ENCODE peak calls at places on chromosomes 6 and 20, in four cellular contexts. I is endothelial cell, B is AG09319, V is hepatocyte. L is an unnamed sample.

GRCh38 chr6:125393449-125393858 is 91.7 kb upstream of the HDDC2 start:
- DNase-seq in I (no peak), B (no peak), V (no peak), L (no peak)

GRCh38 chr20:25042531-25043498 is 15.1 kb downstream of the ACSS1 start:
- DNase-seq in I (peak), B (no peak), V (no peak), L (peak)

GRCh38 chr20:63090682-63091571 is 84.2 kb upstream of the BHLHE23 start:
- DNase-seq in I (no peak), B (no peak), V (no peak), L (no peak)

GRCh38 chr6:161882196-161882595 is 608.3 kb upstream of the AGPAT4 start:
- DNase-seq in I (no peak), B (no peak), V (no peak), L (no peak)

GRCh38 chr20:43603124-43603523 is 12.4 kb downstream of the IFT52 start:
- DNase-seq in I (no peak), B (no peak), V (no peak), L (no peak)

GRCh38 chr6:26183581-26184408 is 96.6 kb downstream of the HFE start:
- DNase-seq in I (peak), B (peak), V (peak), L (peak)

GRCh38 chr20:34578521-34579147 is 20.1 kb downstream of the MAP1LC3A start:
- DNase-seq in I (no peak), B (no peak), V (no peak), L (no peak)

GRCh38 chr20:32702706-32703425 is 29.1 kb upstream of the C20orf203 start:
- DNase-seq in I (no peak), B (no peak), V (no peak), L (no peak)

GRCh38 chr20:2688041-2688591 is 4.5 kb upstream of the EBF4 start:
- DNase-seq in I (peak), B (no peak), V (peak), L (peak)

GRCh38 chr6:26568601-26569432 is 27.9 kb upstream of the ABT1 start:
- DNase-seq in I (peak), B (peak), V (peak), L (peak)

GRCh38 chr6:161169690-161170089 is 104.2 kb downstream of the AGPAT4 start:
- DNase-seq in I (no peak), B (peak), V (peak), L (no peak)

GRCh38 chr6:135115411-135116293 is 61.0 kb upstream of the HBS1L start:
- DNase-seq in I (no peak), B (no peak), V (no peak), L (no peak)

GRCh38 chr6:44665683-44666082 is 278.2 kb downstream of the CDC5L start:
- DNase-seq in I (no peak), B (no peak), V (no peak), L (no peak)

GRCh38 chr20:63517376-63518309 is 2.9 kb upstream of the PPDPF start:
- DNase-seq in I (no peak), B (no peak), V (no peak), L (no peak)

GRCh38 chr6:88611721-88612120 is 351.7 kb downstream of the RNGTT start:
- DNase-seq in I (no peak), B (no peak), V (no peak), L (no peak)

GRCh38 chr6:53436904-53437303 is 88.2 kb upstream of the ELOVL5 start:
- DNase-seq in I (no peak), B (no peak), V (peak), L (no peak)

GRCh38 chr6:143234686-143235085 is 174.0 kb downstream of the AIG1 start:
- DNase-seq in I (no peak), B (no peak), V (no peak), L (no peak)

GRCh38 chr6:30752164-30752927 is 8.0 kb upstream of the IER3 start:
- DNase-seq in I (no peak), B (peak), V (peak), L (no peak)

GRCh38 chr20:59625214-59625922 is 21.0 kb downstream of the PHACTR3 start:
- DNase-seq in I (no peak), B (no peak), V (no peak), L (no peak)

GRCh38 chr6:89081129-89081422 is 525 bp downstream of the PNRC1 start:
- DNase-seq in I (no peak), B (no peak), V (no peak), L (no peak)

GRCh38 chr6:131950767-131951575 is at the start of gene CCN2:
- DNase-seq in I (peak), B (peak), V (peak), L (peak)

GRCh38 chr6:154319231-154319858 is 37.3 kb downstream of the IPCEF1 start:
- DNase-seq in I (no peak), B (peak), V (peak), L (no peak)

GRCh38 chr20:33846291-33846916 is 35.3 kb downstream of the CHMP4B start:
- DNase-seq in I (no peak), B (no peak), V (no peak), L (no peak)

GRCh38 chr6:71138416-71138815 is 150.2 kb upstream of the OGFRL1 start:
- DNase-seq in I (no peak), B (no peak), V (no peak), L (no peak)

GRCh38 chr6:169201985-169202384 is 51.7 kb downstream of the THBS2 start:
- DNase-seq in I (no peak), B (no peak), V (no peak), L (no peak)

GRCh38 chr6:80161438-80161837 is 55.0 kb downstream of the BCKDHB start:
- DNase-seq in I (no peak), B (no peak), V (no peak), L (no peak)

GRCh38 chr6:110543106-110543505 is 66.7 kb upstream of the SLC22A16 start:
- DNase-seq in I (no peak), B (no peak), V (no peak), L (no peak)

GRCh38 chr6:8170245-8170644 is 67.9 kb upstream of the EEF1E1 start:
- DNase-seq in I (no peak), B (no peak), V (no peak), L (no peak)

GRCh38 chr6:100269189-100269588 is 195.5 kb downstream of the SIM1 start:
- DNase-seq in I (no peak), B (no peak), V (no peak), L (no peak)

GRCh38 chr20:327041-327945 is 1.9 kb downstream of the SOX12 start:
- DNase-seq in I (peak), B (peak), V (peak), L (peak)

GRCh38 chr20:325889-326644 is 715 bp downstream of the SOX12 start:
- DNase-seq in I (peak), B (no peak), V (peak), L (peak)

GRCh38 chr20:326645-327031 is 1.3 kb downstream of the SOX12 start:
- DNase-seq in I (peak), B (no peak), V (peak), L (no peak)

GRCh38 chr20:325043-325888 is at the start of gene SOX12:
- DNase-seq in I (peak), B (no peak), V (peak), L (peak)

DNA sequence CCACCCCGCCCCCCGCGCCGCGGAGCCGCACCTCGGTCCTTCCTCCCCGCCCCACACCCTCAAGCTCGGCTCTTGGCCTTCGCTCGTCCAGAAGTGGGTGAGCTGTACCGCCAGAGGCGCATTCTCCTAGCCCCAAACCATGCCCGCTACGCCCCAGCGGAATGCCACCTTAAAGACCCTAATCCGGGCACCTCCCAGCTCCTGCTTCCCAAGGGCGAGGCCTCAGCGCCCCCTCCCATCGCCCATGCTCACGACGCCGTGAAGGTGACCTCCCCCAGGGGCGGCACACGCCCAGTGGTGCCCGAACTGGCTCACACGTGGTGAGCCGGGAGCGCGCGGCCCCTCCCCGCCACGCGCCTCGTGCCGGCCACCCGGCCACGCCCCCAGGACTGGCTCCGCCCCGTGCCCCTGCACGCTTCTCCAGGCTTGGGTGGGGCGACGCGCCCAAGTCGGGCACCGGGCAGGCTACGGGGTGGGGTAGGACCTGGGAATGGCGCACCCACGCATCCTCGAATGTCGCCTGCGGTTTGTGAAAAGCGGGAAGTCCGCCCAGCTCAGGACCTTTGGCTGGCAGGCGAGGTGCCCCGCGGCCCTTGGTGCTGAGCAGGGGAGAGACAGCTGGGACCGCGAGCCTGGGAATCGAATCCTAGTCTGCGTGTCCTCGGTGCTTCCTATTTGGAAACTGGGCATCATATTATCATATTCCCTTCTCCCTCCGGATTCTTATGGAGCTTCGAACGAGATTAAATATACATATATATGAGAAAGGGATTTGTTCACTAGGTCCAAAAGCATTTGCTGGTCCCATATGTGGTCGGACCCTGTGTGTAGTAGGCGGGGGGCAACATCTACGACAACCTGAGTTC is 942 bp upstream of the SOX12 start:
- DNase-seq in I (peak), B (no peak), V (peak), L (peak)
- TF ChIP-seq CTCF in I (peak), B (peak), V (peak), L (peak)

DNA sequence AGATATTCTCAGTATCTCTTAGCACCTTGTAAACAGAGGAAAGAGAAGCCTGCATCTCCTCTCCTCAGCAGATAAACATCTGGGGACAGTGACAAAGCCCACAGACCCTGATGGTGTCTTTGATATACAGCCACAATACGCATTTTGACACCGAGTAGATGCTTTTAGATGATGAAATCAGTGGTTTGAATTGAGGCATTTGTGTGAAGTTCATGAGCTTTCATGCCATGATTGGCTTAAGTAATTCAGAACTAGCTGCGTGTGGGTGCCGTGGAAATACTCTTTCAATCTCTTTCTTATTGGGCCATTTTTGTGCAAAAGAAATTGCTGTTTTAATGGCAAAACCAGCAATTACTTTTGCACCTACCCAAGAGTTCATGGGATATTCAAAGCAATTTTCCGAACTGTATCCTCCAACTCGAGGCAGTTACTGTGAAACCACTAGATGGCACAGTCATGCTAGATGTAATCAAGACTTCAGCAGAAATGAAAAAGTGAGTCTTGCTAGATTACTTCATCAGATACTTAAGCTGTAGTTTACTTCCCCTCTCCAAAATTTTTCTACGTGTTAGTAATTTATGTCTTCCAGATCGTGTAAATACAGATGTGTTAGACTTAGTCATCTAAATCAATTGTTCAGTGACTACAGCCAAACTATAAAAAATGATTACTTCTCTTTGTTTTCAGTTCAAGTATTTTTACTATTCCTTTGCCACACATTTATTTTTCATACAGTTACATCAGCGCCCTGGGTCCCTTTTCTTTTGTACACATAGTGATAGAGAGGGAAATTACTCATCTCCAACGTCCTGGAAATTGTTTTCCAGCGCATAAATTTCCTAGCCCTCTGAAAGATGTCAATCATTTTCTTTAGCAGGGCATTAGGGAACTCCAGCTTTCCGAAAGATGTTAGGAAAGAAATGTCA is 49.4 kb downstream of the IYD start:
- DNase-seq in I (peak), B (peak), V (peak), L (peak)
- TF ChIP-seq CTCF in I (peak), B (peak), V (peak), L (peak)

GRCh38 chr20:11697055-11697454 is 220.6 kb upstream of the BTBD3 start:
- DNase-seq in I (no peak), B (no peak), V (peak), L (no peak)

GRCh38 chr20:11691766-11692165 is 225.9 kb upstream of the BTBD3 start:
- DNase-seq in I (no peak), B (no peak), V (no peak), L (no peak)

GRCh38 chr20:11697646-11698045 is 220.0 kb upstream of the BTBD3 start:
- DNase-seq in I (no peak), B (no peak), V (no peak), L (no peak)

GRCh38 chr20:11692567-11692966 is 225.1 kb upstream of the BTBD3 start:
- DNase-seq in I (no peak), B (no peak), V (no peak), L (no peak)

GRCh38 chr20:11694467-11694866 is 223.2 kb upstream of the BTBD3 start:
- DNase-seq in I (no peak), B (no peak), V (no peak), L (no peak)
- TF ChIP-seq CTCF in I (no peak), B (no peak), V (no peak), L (no peak)

DNA sequence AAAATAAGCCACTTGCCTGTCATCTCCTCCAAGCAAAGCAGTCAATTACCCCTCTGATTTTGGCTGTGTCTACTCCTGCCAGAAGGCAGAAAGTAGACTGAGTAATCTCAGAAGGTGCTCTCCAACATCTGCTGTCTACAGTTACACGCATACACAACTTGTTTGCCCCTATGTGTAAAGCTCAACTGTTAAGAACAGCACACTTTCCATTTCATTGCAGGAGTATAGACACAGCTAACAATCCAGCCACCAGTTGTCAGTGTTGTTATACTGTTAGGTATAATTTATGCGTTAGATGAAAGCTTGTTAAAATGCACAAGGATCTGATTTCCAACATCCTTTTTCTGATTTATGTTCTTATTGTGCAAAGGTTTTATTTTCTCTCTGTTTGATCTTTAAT is 88.2 kb downstream of the SAMD3 start:
- DNase-seq in I (no peak), B (no peak), V (peak), L (no peak)
- TF ChIP-seq CTCF in I (no peak), B (no peak), V (peak), L (no peak)

DNA sequence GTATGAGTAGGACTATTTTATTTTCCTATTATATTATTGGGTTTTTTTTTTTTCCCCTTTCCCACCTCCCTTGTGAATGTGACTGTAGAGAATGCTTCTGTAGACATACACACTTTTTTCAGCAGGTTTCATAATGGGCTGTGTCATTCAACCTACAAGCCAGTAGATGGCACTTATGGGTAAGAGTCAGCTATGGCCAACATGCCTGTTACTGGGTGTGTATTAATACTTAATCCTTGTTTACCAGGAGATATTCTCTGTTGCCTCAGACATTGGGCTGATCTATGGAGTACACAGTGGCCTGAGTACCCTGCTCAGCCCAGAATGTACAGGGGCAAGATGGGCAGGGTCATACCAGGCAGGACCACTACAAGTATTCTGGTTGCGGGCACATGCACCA is 382.5 kb downstream of the EPHA7 start:
- DNase-seq in I (no peak), B (no peak), V (peak), L (no peak)
- TF ChIP-seq CTCF in I (peak), B (no peak), V (peak), L (no peak)

GRCh38 chr6:159008656-159009288 is 8.8 kb upstream of the RSPH3 start:
- DNase-seq in I (no peak), B (no peak), V (peak), L (no peak)
- TF ChIP-seq CTCF in I (peak), B (peak), V (peak), L (peak)

GRCh38 chr6:33732385-33732784 is 14.3 kb downstream of the IP6K3 start:
- DNase-seq in I (no peak), B (no peak), V (no peak), L (no peak)

GRCh38 chr6:33732819-33733218 is 13.9 kb downstream of the IP6K3 start:
- DNase-seq in I (no peak), B (no peak), V (no peak), L (no peak)

GRCh38 chr6:33737267-33738026 is 9.3 kb downstream of the IP6K3 start:
- DNase-seq in I (no peak), B (no peak), V (no peak), L (no peak)

GRCh38 chr6:33733294-33734007 is 13.3 kb downstream of the IP6K3 start:
- DNase-seq in I (no peak), B (no peak), V (no peak), L (no peak)

DNA sequence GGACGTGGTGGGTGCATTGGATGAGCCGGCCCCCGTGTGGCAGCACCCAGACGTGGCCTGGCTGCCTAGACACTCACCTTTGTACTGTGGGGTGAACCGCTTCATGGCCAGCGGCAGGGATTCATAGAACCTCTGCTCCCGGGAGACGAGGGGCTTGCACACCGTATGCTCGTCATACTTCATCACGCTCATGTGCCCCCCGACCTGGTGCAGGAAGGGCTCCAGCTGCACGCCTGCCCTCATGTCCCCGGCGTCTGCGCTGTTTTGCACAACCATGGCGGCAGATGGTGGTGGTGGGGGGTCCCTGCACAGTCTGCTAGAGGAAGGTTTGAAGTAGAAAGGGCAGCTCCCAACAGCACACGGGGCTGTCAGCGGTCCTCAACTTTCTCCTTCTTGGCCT is 11.5 kb downstream of the IP6K3 start:
- DNase-seq in I (no peak), B (no peak), V (no peak), L (no peak)
- TF ChIP-seq CTCF in I (no peak), B (no peak), V (no peak), L (no peak)

GRCh38 chr20:9689041-9689440 is 149.8 kb downstream of the PAK5 start:
- DNase-seq in I (no peak), B (no peak), V (no peak), L (no peak)
- TF ChIP-seq CTCF in I (no peak), B (no peak), V (no peak), L (no peak)

GRCh38 chr6:119035459-119035858 is 43.0 kb downstream of the FAM184A start:
- DNase-seq in I (no peak), B (no peak), V (no peak), L (no peak)

GRCh38 chr6:119037264-119037663 is 41.2 kb downstream of the FAM184A start:
- DNase-seq in I (no peak), B (no peak), V (no peak), L (no peak)

GRCh38 chr6:119036076-119036475 is 42.4 kb downstream of the FAM184A start:
- DNase-seq in I (no peak), B (no peak), V (no peak), L (no peak)

GRCh38 chr6:119032428-119032827 is 46.0 kb downstream of the FAM184A start:
- DNase-seq in I (no peak), B (no peak), V (no peak), L (no peak)

GRCh38 chr6:119034827-119035458 is 43.5 kb downstream of the FAM184A start:
- DNase-seq in I (no peak), B (no peak), V (peak), L (no peak)
- TF ChIP-seq CTCF in I (no peak), B (no peak), V (no peak), L (no peak)

GRCh38 chr20:41340327-41341055 is at the start of gene LPIN3:
- DNase-seq in I (peak), B (peak), V (peak), L (peak)
- TF ChIP-seq CTCF in I (peak), B (peak), V (peak), L (peak)

L was measured in activated CD8-positive, alpha-beta T cell treated with anti-CD3 and anti-CD28 coated beads for 36 hours.